ENCODE peak calls at places on chromosomes 1 and 21, in five cellular contexts. One of them, this sample, is unnamed.

GRCh38 chr1:36156329-36157114 is 562 bp downstream of the MAP7D1 start:
- DNase-seq in H1: peak
- DNase-seq in K562: peak
- DNase-seq in GM12878: no peak
- DNase-seq in A549: peak
- DNase-seq in this sample: no peak

GRCh38 chr1:47175227-47175934 is 14.5 kb downstream of the PDZK1IP1 start:
- DNase-seq in K562: peak
- DNase-seq in GM12878: no peak
- DNase-seq in H1: peak
- DNase-seq in A549: peak
- DNase-seq in this sample: peak

GRCh38 chr1:245432221-245432620 is 277.4 kb downstream of the KIF26B start:
- DNase-seq in K562: no peak
- DNase-seq in H1: no peak
- DNase-seq in A549: no peak
- DNase-seq in GM12878: no peak
- DNase-seq in this sample: no peak

GRCh38 chr1:42170779-42171621 is 6.5 kb upstream of the GUCA2A start:
- DNase-seq in GM12878: no peak
- DNase-seq in A549: no peak
- DNase-seq in H1: no peak
- DNase-seq in K562: no peak
- DNase-seq in this sample: no peak

GRCh38 chr1:20616468-20617156 is 16.6 kb upstream of the PINK1 start:
- DNase-seq in A549: no peak
- DNase-seq in H1: no peak
- DNase-seq in GM12878: no peak
- DNase-seq in K562: no peak
- DNase-seq in this sample: no peak

GRCh38 chr1:16181887-16182719 is 26.2 kb upstream of the EPHA2 start:
- DNase-seq in H1: peak
- DNase-seq in K562: no peak
- DNase-seq in A549: peak
- DNase-seq in GM12878: no peak
- DNase-seq in this sample: peak

GRCh38 chr1:54937469-54937868 is 43.0 kb upstream of the TMEM61 start:
- DNase-seq in K562: no peak
- DNase-seq in A549: no peak
- DNase-seq in GM12878: no peak
- DNase-seq in H1: no peak
- DNase-seq in this sample: no peak

GRCh38 chr21:44083631-44084291 is 23.4 kb upstream of the PWP2 start:
- DNase-seq in H1: no peak
- DNase-seq in A549: no peak
- DNase-seq in GM12878: no peak
- DNase-seq in K562: no peak
- DNase-seq in this sample: no peak

GRCh38 chr21:18764720-18765119 is 361.1 kb upstream of the TMPRSS15 start:
- DNase-seq in H1: no peak
- DNase-seq in A549: no peak
- DNase-seq in GM12878: no peak
- DNase-seq in K562: no peak
- DNase-seq in this sample: no peak

GRCh38 chr21:15874610-15875009 is 144.8 kb downstream of the USP25 start:
- DNase-seq in GM12878: no peak
- DNase-seq in A549: no peak
- DNase-seq in H1: no peak
- DNase-seq in K562: no peak
- DNase-seq in this sample: no peak

GRCh38 chr1:84347547-84348239 is 46.2 kb downstream of the SAMD13 start:
- DNase-seq in GM12878: no peak
- DNase-seq in K562: no peak
- DNase-seq in A549: no peak
- DNase-seq in H1: no peak
- DNase-seq in this sample: no peak

GRCh38 chr1:41977329-41977728 is 58.6 kb upstream of the HIVEP3 start:
- DNase-seq in K562: no peak
- DNase-seq in A549: no peak
- DNase-seq in GM12878: no peak
- DNase-seq in H1: no peak
- DNase-seq in this sample: no peak

DNA sequence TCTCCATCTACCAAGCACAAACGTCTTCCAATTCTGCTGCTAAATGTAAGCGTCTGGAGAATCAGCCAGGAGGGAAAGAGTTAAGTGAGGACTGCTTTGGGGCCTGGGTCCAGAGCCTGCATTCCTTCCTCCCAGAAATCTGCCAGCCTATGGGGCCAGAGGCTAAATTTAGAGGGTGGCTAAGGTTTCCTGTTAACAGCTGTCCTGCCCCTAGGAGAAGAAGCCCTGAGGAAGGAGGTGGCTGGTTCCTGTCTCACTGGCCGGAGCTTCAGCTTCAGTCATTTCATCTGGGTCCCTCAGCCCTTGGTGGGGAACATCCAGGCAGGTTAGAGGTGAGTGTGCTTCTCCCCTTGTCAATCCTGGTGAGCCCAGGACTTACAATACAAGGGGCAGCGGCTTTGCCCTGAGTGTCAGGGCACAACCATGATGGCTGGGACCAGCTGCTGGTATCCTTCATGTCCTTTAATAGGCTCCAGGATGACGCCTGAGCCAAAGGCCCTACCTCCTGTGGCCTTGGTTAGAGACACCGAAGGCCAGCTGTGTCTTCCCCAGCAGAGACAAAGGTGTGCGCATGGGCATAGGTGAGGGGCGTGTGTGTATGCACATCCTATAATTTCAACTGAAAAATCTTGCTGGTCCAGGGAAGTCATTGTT is at the start of gene STYXL2:
- DNase-seq in A549: no peak
- DNase-seq in K562: no peak
- DNase-seq in H1: no peak
- DNase-seq in GM12878: no peak
- DNase-seq in this sample: no peak
- TF ChIP-seq KDM1A in A549: no peak
- TF ChIP-seq KDM1A in K562: no peak
- TF ChIP-seq KDM1A in H1: no peak
- TF ChIP-seq KDM1A in GM12878: no peak
- TF ChIP-seq KDM1A in this sample: no peak

GRCh38 chr1:6871300-6871972 is 86.2 kb downstream of the CAMTA1 start:
- DNase-seq in H1: no peak
- DNase-seq in K562: no peak
- DNase-seq in A549: no peak
- DNase-seq in GM12878: no peak
- DNase-seq in this sample: no peak
- TF ChIP-seq KDM1A in H1: no peak
- TF ChIP-seq KDM1A in K562: no peak
- TF ChIP-seq KDM1A in A549: no peak
- TF ChIP-seq KDM1A in GM12878: no peak
- TF ChIP-seq KDM1A in this sample: no peak

GRCh38 chr1:174206148-174206826 is 47.0 kb downstream of the RABGAP1L start:
- DNase-seq in GM12878: no peak
- DNase-seq in A549: no peak
- DNase-seq in H1: no peak
- DNase-seq in K562: no peak
- DNase-seq in this sample: no peak
- TF ChIP-seq KDM1A in GM12878: no peak
- TF ChIP-seq KDM1A in A549: no peak
- TF ChIP-seq KDM1A in H1: no peak
- TF ChIP-seq KDM1A in K562: no peak
- TF ChIP-seq KDM1A in this sample: no peak

DNA sequence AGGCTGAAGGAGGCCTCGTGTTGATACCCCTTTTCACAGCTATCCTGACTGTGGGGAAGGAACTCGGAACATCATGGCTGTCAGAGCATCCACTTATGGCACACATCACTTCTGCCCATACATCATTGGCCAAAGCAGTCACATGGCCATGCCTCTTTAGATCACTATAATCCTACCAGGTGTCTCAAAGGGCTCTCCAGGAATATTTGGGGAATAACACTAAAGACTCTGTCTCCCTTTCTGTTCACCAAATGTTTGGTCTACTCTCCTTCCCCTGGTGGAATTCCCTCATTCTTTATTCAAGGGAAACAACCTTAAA is 3.0 kb upstream of the JUN start:
- DNase-seq in H1: no peak
- DNase-seq in GM12878: no peak
- DNase-seq in A549: no peak
- DNase-seq in K562: no peak
- DNase-seq in this sample: no peak
- TF ChIP-seq KDM1A in H1: no peak
- TF ChIP-seq KDM1A in GM12878: no peak
- TF ChIP-seq KDM1A in A549: no peak
- TF ChIP-seq KDM1A in K562: no peak
- TF ChIP-seq KDM1A in this sample: no peak

DNA sequence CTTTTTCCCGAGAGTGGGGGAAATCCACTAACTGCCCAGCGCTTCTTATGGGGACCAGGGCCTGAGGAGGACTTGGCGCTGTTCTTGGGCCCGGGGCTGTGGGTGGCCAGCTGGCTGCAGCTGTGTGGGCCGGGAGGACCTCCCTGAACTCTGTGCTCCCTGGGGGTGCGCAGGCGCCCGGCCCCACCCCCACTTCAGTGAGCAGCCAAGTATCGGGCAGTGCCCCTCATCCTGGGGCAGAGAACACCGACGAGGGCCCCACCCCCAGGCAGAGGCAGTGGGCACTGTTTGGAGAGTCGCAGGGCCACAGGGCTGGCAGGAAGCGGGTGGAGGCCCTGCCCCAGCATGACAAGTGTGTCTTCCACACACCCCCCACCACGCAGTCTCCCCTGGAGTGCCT is 32.5 kb upstream of the SLC19A1 start:
- DNase-seq in K562: no peak
- DNase-seq in A549: no peak
- DNase-seq in H1: no peak
- DNase-seq in GM12878: no peak
- DNase-seq in this sample: no peak
- TF ChIP-seq KDM1A in K562: no peak
- TF ChIP-seq KDM1A in A549: no peak
- TF ChIP-seq KDM1A in H1: no peak
- TF ChIP-seq KDM1A in GM12878: no peak
- TF ChIP-seq KDM1A in this sample: no peak

DNA sequence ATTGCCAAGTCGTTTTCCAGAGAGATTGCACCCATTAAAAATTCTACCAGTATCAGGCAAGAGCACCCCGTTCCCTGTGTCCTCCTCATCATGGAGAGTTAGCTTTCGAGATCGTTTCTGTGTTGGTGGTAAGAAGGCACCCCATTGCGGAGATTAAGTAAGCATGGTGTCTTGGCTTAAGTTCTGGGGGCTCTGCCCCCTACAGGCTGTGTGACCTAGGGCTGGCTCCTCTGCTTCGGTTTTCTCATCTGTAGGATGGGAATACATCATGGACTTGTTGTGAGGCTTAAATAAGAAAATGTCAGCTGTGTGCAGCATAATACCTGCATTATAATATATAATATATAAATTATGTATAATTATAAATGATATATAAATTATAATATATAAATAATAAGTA is 36.8 kb upstream of the TENT5C start:
- DNase-seq in GM12878: no peak
- DNase-seq in A549: no peak
- DNase-seq in K562: peak
- DNase-seq in H1: peak
- DNase-seq in this sample: no peak
- TF ChIP-seq KDM1A in GM12878: no peak
- TF ChIP-seq KDM1A in A549: no peak
- TF ChIP-seq KDM1A in K562: no peak
- TF ChIP-seq KDM1A in H1: no peak
- TF ChIP-seq KDM1A in this sample: no peak

This sample was measured in HepG2.